ENCODE peak calls at places on chromosome 2, in five cellular contexts. J is NCI-H2227 treated with DMSO at 0.1 percent for 48 hours, H is ureter, F is mucosa of gallbladder, C is occipital lobe. U is an unnamed sample.

GRCh38 chr2:197810023-197810422 is 5.6 kb downstream of the PLCL1 start:
- DNase-seq in J (no peak), H (no peak), F (no peak), C (no peak), U (no peak)

GRCh38 chr2:127085260-127085666 is 21.7 kb downstream of the BIN1 start:
- DNase-seq in J (no peak), H (no peak), F (peak), C (no peak), U (peak)

GRCh38 chr2:217790195-217790594 is 212.6 kb downstream of the TNS1 start:
- DNase-seq in J (no peak), H (peak), F (no peak), C (no peak), U (peak)

GRCh38 chr2:85602476-85603234 is at the start of gene TMEM150A:
- DNase-seq in J (peak), H (peak), F (peak), C (peak), U (peak)

GRCh38 chr2:14614011-14614410 is 18.5 kb upstream of the LRATD1 start:
- DNase-seq in J (no peak), H (no peak), F (no peak), C (no peak), U (no peak)

GRCh38 chr2:68997401-68997800 is 15.6 kb upstream of the ANTXR1 start:
- DNase-seq in J (no peak), H (no peak), F (no peak), C (no peak), U (no peak)

GRCh38 chr2:160110674-160111239 is 48.3 kb upstream of the PLA2R1 start:
- DNase-seq in J (no peak), H (no peak), F (no peak), C (no peak), U (no peak)

GRCh38 chr2:240585101-240585500 is 1.4 kb upstream of the CAPN10 start:
- DNase-seq in J (no peak), H (no peak), F (no peak), C (no peak), U (no peak)

U was measured in NB4.